ENCODE peak calls at places on chromosomes 3 and 15, in nine cellular contexts. One of them, this sample, is unnamed. For H3K27me3 and H3K4me1, the result is how much of the 10 kb centered on the place peaks cover.

GRCh38 chr15:63292771-63293170 is 15.4 kb downstream of the APH1B start:
- DNase-seq in ovary: no peak
- DNase-seq in heart left ventricle: no peak
- DNase-seq in Peyer's patch: no peak
- DNase-seq in esophagus muscularis mucosa: no peak
- DNase-seq in spleen: no peak
- DNase-seq in body of pancreas: no peak
- DNase-seq in breast epithelium: no peak
- DNase-seq in tibial nerve: no peak
- DNase-seq in this sample: no peak

GRCh38 chr3:71987828-71988227 is 202.9 kb upstream of the PROK2 start:
- DNase-seq in ovary: no peak
- DNase-seq in heart left ventricle: no peak
- DNase-seq in Peyer's patch: no peak
- DNase-seq in esophagus muscularis mucosa: no peak
- DNase-seq in spleen: no peak
- DNase-seq in body of pancreas: no peak
- DNase-seq in breast epithelium: peak
- DNase-seq in tibial nerve: no peak
- DNase-seq in this sample: peak

GRCh38 chr3:46627078-46627477 is 14.8 kb downstream of the FAM240A start:
- DNase-seq in ovary: no peak
- DNase-seq in heart left ventricle: no peak
- DNase-seq in Peyer's patch: no peak
- DNase-seq in esophagus muscularis mucosa: peak
- DNase-seq in spleen: no peak
- DNase-seq in body of pancreas: no peak
- DNase-seq in breast epithelium: no peak
- DNase-seq in tibial nerve: no peak
- DNase-seq in this sample: no peak

GRCh38 chr3:181176610-181177009 is 187.1 kb upstream of the DNAJC19 start:
- DNase-seq in ovary: peak
- DNase-seq in heart left ventricle: peak
- DNase-seq in Peyer's patch: peak
- DNase-seq in esophagus muscularis mucosa: no peak
- DNase-seq in spleen: no peak
- DNase-seq in body of pancreas: peak
- DNase-seq in breast epithelium: peak
- DNase-seq in tibial nerve: peak
- DNase-seq in this sample: peak

GRCh38 chr3:68504185-68504584 is 428.2 kb downstream of the TAFA4 start:
- DNase-seq in ovary: no peak
- DNase-seq in heart left ventricle: no peak
- DNase-seq in Peyer's patch: no peak
- DNase-seq in esophagus muscularis mucosa: no peak
- DNase-seq in spleen: no peak
- DNase-seq in body of pancreas: no peak
- DNase-seq in breast epithelium: no peak
- DNase-seq in tibial nerve: no peak
- DNase-seq in this sample: no peak

GRCh38 chr3:170037463-170038433 is at the start of gene GPR160:
- DNase-seq in ovary: peak
- DNase-seq in heart left ventricle: peak
- DNase-seq in Peyer's patch: peak
- DNase-seq in esophagus muscularis mucosa: no peak
- DNase-seq in spleen: peak
- DNase-seq in body of pancreas: peak
- DNase-seq in breast epithelium: peak
- DNase-seq in tibial nerve: peak
- DNase-seq in this sample: peak

GRCh38 chr15:90006217-90007088 is 5.3 kb downstream of the ZNF710 start:
- DNase-seq in ovary: no peak
- DNase-seq in heart left ventricle: no peak
- DNase-seq in Peyer's patch: no peak
- DNase-seq in esophagus muscularis mucosa: no peak
- DNase-seq in spleen: no peak
- DNase-seq in body of pancreas: no peak
- DNase-seq in breast epithelium: no peak
- DNase-seq in tibial nerve: no peak
- DNase-seq in this sample: no peak

GRCh38 chr15:77376770-77377169 is 43.1 kb downstream of the PEAK1 start:
- DNase-seq in ovary: no peak
- DNase-seq in heart left ventricle: no peak
- DNase-seq in Peyer's patch: no peak
- DNase-seq in esophagus muscularis mucosa: no peak
- DNase-seq in spleen: no peak
- DNase-seq in body of pancreas: no peak
- DNase-seq in breast epithelium: no peak
- DNase-seq in tibial nerve: no peak
- DNase-seq in this sample: no peak

GRCh38 chr15:66943456-66944095 is 121.8 kb upstream of the SMAD3 start:
- DNase-seq in ovary: no peak
- DNase-seq in heart left ventricle: no peak
- DNase-seq in Peyer's patch: no peak
- DNase-seq in esophagus muscularis mucosa: no peak
- DNase-seq in spleen: no peak
- DNase-seq in body of pancreas: no peak
- DNase-seq in breast epithelium: no peak
- DNase-seq in tibial nerve: no peak
- DNase-seq in this sample: no peak

GRCh38 chr3:148512648-148513047 is 185.1 kb upstream of the AGTR1 start:
- DNase-seq in ovary: no peak
- DNase-seq in heart left ventricle: no peak
- DNase-seq in Peyer's patch: no peak
- DNase-seq in esophagus muscularis mucosa: no peak
- DNase-seq in spleen: no peak
- DNase-seq in body of pancreas: no peak
- DNase-seq in breast epithelium: no peak
- DNase-seq in tibial nerve: no peak
- DNase-seq in this sample: no peak

GRCh38 chr3:177306252-177306651 is 109.0 kb upstream of the TBL1XR1 start:
- DNase-seq in ovary: no peak
- DNase-seq in heart left ventricle: no peak
- DNase-seq in Peyer's patch: no peak
- DNase-seq in esophagus muscularis mucosa: no peak
- DNase-seq in spleen: no peak
- DNase-seq in body of pancreas: no peak
- DNase-seq in breast epithelium: no peak
- DNase-seq in tibial nerve: no peak
- DNase-seq in this sample: no peak

GRCh38 chr3:50610181-50610971 is 1.2 kb downstream of the CISH start:
- DNase-seq in ovary: peak
- DNase-seq in heart left ventricle: peak
- DNase-seq in Peyer's patch: no peak
- DNase-seq in esophagus muscularis mucosa: no peak
- DNase-seq in spleen: no peak
- DNase-seq in body of pancreas: peak
- DNase-seq in breast epithelium: no peak
- DNase-seq in tibial nerve: no peak
- DNase-seq in this sample: no peak

GRCh38 chr15:90619468-90619867 is 89.7 kb downstream of the CRTC3 start:
- DNase-seq in ovary: no peak
- DNase-seq in heart left ventricle: no peak
- DNase-seq in Peyer's patch: no peak
- DNase-seq in esophagus muscularis mucosa: no peak
- DNase-seq in spleen: no peak
- DNase-seq in body of pancreas: no peak
- DNase-seq in breast epithelium: no peak
- DNase-seq in tibial nerve: no peak
- DNase-seq in this sample: no peak

GRCh38 chr15:67101981-67102929 is 36.9 kb downstream of the SMAD3 start:
- DNase-seq in ovary: no peak
- DNase-seq in heart left ventricle: no peak
- DNase-seq in Peyer's patch: no peak
- DNase-seq in esophagus muscularis mucosa: no peak
- DNase-seq in spleen: peak
- DNase-seq in body of pancreas: no peak
- DNase-seq in breast epithelium: no peak
- DNase-seq in tibial nerve: no peak
- DNase-seq in this sample: no peak

GRCh38 chr15:26971303-26972018 is 480 bp downstream of the GABRG3 start:
- DNase-seq in ovary: no peak
- DNase-seq in heart left ventricle: no peak
- DNase-seq in Peyer's patch: no peak
- DNase-seq in esophagus muscularis mucosa: no peak
- DNase-seq in spleen: no peak
- DNase-seq in body of pancreas: no peak
- DNase-seq in breast epithelium: no peak
- DNase-seq in tibial nerve: no peak
- DNase-seq in this sample: no peak

GRCh38 chr3:100234364-100234763 is 26.4 kb upstream of the TBC1D23 start:
- DNase-seq in ovary: no peak
- DNase-seq in heart left ventricle: no peak
- DNase-seq in Peyer's patch: no peak
- DNase-seq in esophagus muscularis mucosa: peak
- DNase-seq in spleen: no peak
- DNase-seq in body of pancreas: no peak
- DNase-seq in breast epithelium: no peak
- DNase-seq in tibial nerve: no peak
- DNase-seq in this sample: no peak

GRCh38 chr3:156594229-156594683 is 39.3 kb upstream of the SSR3 start:
- DNase-seq in ovary: no peak
- DNase-seq in heart left ventricle: no peak
- DNase-seq in Peyer's patch: no peak
- DNase-seq in esophagus muscularis mucosa: no peak
- DNase-seq in spleen: no peak
- DNase-seq in body of pancreas: peak
- DNase-seq in breast epithelium: no peak
- DNase-seq in tibial nerve: no peak
- DNase-seq in this sample: no peak

GRCh38 chr15:52509500-52510244 is 19.0 kb downstream of the MYO5A start:
- DNase-seq in ovary: no peak
- DNase-seq in heart left ventricle: no peak
- DNase-seq in Peyer's patch: no peak
- DNase-seq in esophagus muscularis mucosa: no peak
- DNase-seq in spleen: no peak
- DNase-seq in body of pancreas: no peak
- DNase-seq in breast epithelium: no peak
- DNase-seq in tibial nerve: no peak
- DNase-seq in this sample: no peak

GRCh38 chr3:120304569-120305090 is 19.6 kb upstream of the GPR156 start:
- DNase-seq in ovary: no peak
- DNase-seq in heart left ventricle: no peak
- DNase-seq in Peyer's patch: no peak
- DNase-seq in esophagus muscularis mucosa: no peak
- DNase-seq in spleen: no peak
- DNase-seq in body of pancreas: no peak
- DNase-seq in breast epithelium: no peak
- DNase-seq in tibial nerve: no peak
- DNase-seq in this sample: no peak

GRCh38 chr15:88701561-88702095 is 62.8 kb downstream of the ISG20 start:
- DNase-seq in ovary: no peak
- DNase-seq in heart left ventricle: no peak
- DNase-seq in Peyer's patch: peak
- DNase-seq in esophagus muscularis mucosa: no peak
- DNase-seq in spleen: no peak
- DNase-seq in body of pancreas: no peak
- DNase-seq in breast epithelium: no peak
- DNase-seq in tibial nerve: no peak
- DNase-seq in this sample: no peak

GRCh38 chr3:149581681-149582349 is 76.0 kb downstream of the WWTR1 start:
- DNase-seq in ovary: peak
- DNase-seq in heart left ventricle: peak
- DNase-seq in Peyer's patch: no peak
- DNase-seq in esophagus muscularis mucosa: no peak
- DNase-seq in spleen: no peak
- DNase-seq in body of pancreas: no peak
- DNase-seq in breast epithelium: peak
- DNase-seq in tibial nerve: no peak
- DNase-seq in this sample: peak
- H3K27me3 ChIP-seq in ovary: under half
- H3K27me3 ChIP-seq in heart left ventricle: under half
- H3K27me3 ChIP-seq in Peyer's patch: under half
- H3K27me3 ChIP-seq in esophagus muscularis mucosa: under half
- H3K27me3 ChIP-seq in spleen: under half
- H3K27me3 ChIP-seq in body of pancreas: under half
- H3K27me3 ChIP-seq in breast epithelium: under half
- H3K27me3 ChIP-seq in tibial nerve: under half
- H3K27me3 ChIP-seq in this sample: under half

DNA sequence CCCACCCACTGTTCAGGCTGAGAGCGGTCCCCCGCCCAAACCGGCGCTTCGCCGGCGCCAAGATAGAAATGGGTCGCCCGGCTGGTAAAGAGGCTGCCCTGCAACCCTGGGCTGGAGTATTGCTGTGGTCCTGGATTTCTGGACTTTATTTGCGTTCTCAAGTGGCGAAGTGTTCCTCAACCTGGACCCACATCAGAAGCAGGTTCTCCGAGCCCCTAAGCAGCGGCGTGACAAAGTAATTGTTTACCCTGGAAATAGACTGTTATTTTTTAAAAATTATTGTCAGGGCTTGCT is 481 bp upstream of the DYNC1LI1 start:
- DNase-seq in ovary: no peak
- DNase-seq in heart left ventricle: no peak
- DNase-seq in Peyer's patch: no peak
- DNase-seq in esophagus muscularis mucosa: no peak
- DNase-seq in spleen: no peak
- DNase-seq in body of pancreas: no peak
- DNase-seq in breast epithelium: no peak
- DNase-seq in tibial nerve: no peak
- DNase-seq in this sample: no peak
- TF ChIP-seq POLR2A in ovary: no peak
- TF ChIP-seq POLR2A in heart left ventricle: no peak
- TF ChIP-seq POLR2A in Peyer's patch: no peak
- TF ChIP-seq POLR2A in esophagus muscularis mucosa: no peak
- TF ChIP-seq POLR2A in spleen: no peak
- TF ChIP-seq POLR2A in body of pancreas: no peak
- TF ChIP-seq POLR2A in breast epithelium: no peak
- TF ChIP-seq POLR2A in tibial nerve: no peak
- TF ChIP-seq POLR2A in this sample: no peak

GRCh38 chr3:37216597-37217097 is 42.3 kb upstream of the LRRFIP2 start:
- DNase-seq in ovary: no peak
- DNase-seq in heart left ventricle: no peak
- DNase-seq in Peyer's patch: no peak
- DNase-seq in esophagus muscularis mucosa: no peak
- DNase-seq in spleen: no peak
- DNase-seq in body of pancreas: no peak
- DNase-seq in breast epithelium: no peak
- DNase-seq in tibial nerve: no peak
- DNase-seq in this sample: no peak
- H3K4me1 ChIP-seq in ovary: under half
- H3K4me1 ChIP-seq in heart left ventricle: under half
- H3K4me1 ChIP-seq in Peyer's patch: under half
- H3K4me1 ChIP-seq in esophagus muscularis mucosa: under half
- H3K4me1 ChIP-seq in spleen: under half
- H3K4me1 ChIP-seq in body of pancreas: under half
- H3K4me1 ChIP-seq in breast epithelium: under half
- H3K4me1 ChIP-seq in tibial nerve: under half
- H3K4me1 ChIP-seq in this sample: under half

DNA sequence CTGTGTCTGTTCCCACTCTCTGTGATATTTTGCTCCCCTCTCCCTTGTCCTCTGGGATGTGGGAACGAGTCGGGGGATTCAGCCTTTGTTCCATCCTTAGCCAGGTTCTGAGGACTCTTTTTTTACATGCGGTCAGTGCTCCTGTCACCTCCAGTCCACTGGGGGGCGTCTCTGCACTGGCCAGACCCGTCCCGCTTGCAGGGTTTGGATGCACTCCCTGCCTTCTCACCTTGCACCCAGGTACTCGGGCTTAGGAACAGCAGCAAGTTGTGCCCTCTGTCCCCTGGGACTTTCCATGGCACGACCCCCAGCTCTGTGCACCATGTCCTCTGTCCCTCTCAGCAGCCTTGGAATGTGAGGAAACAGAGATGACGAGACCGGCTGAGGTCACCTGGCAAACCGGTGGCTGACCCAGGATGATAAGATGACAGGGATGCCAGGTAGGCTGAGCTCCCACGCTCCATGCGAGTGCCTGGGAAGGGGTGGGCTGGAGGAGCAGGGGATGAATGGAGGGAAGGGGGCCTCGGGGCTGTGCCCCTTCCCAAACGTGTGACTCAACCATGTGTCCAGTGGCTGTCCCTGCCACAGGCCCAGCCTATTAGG is 27.3 kb upstream of the FGD5 start:
- DNase-seq in ovary: peak
- DNase-seq in heart left ventricle: peak
- DNase-seq in Peyer's patch: peak
- DNase-seq in esophagus muscularis mucosa: no peak
- DNase-seq in spleen: peak
- DNase-seq in body of pancreas: peak
- DNase-seq in breast epithelium: no peak
- DNase-seq in tibial nerve: peak
- DNase-seq in this sample: peak
- H3K27me3 ChIP-seq in ovary: under half
- H3K27me3 ChIP-seq in heart left ventricle: under half
- H3K27me3 ChIP-seq in Peyer's patch: under half
- H3K27me3 ChIP-seq in esophagus muscularis mucosa: under half
- H3K27me3 ChIP-seq in spleen: under half
- H3K27me3 ChIP-seq in body of pancreas: under half
- H3K27me3 ChIP-seq in breast epithelium: under half
- H3K27me3 ChIP-seq in tibial nerve: under half
- H3K27me3 ChIP-seq in this sample: under half

This sample was measured in uterus.